ENCODE peak calls at places on chromosome 19, in six cellular contexts. I is breast epithelium, D is cardiac muscle cell, L is bronchial epithelial cell, T is A673, F is adrenal gland. B is an unnamed sample.

GRCh38 chr19:31261019-31261595 is 88.1 kb downstream of the TSHZ3 start:
- DNase-seq in I (no peak), D (no peak), L (no peak), T (no peak), F (no peak), B (no peak)

GRCh38 chr19:8526345-8527062 is 12.5 kb upstream of the ZNF414 start:
- DNase-seq in I (peak; percentile 92), D (peak; percentile 95), L (peak; percentile 72), T (peak; percentile 94), F (peak; percentile 93), B (peak; percentile 92)

GRCh38 chr19:12482505-12482886 is 2.1 kb downstream of the ZNF709 start:
- DNase-seq in I (no peak), D (no peak), L (no peak), T (no peak), F (no peak), B (no peak)

GRCh38 chr19:15780595-15781418 is 6.7 kb upstream of the OR10H5 start:
- DNase-seq in I (peak; percentile 72), D (no peak), L (no peak), T (no peak), F (no peak), B (no peak)

GRCh38 chr19:5148794-5149190 is 179.9 kb downstream of the KDM4B start:
- DNase-seq in I (no peak), D (no peak), L (no peak), T (no peak), F (peak; percentile 6), B (no peak)

GRCh38 chr19:49335784-49336481 is 727 bp downstream of the CD37 start:
- DNase-seq in I (peak; percentile 15), D (no peak), L (no peak), T (no peak), F (no peak), B (peak; percentile 54)

GRCh38 chr19:5792224-5792623 is 1.3 kb upstream of the DUS3L start:
- DNase-seq in I (no peak), D (no peak), L (no peak), T (no peak), F (no peak), B (no peak)

GRCh38 chr19:6442087-6442688 is 8.6 kb upstream of the SLC25A41 start:
- DNase-seq in I (no peak), D (no peak), L (no peak), T (no peak), F (no peak), B (no peak)

GRCh38 chr19:17687857-17688784 is at the start of gene UNC13A:
- DNase-seq in I (no peak), D (peak; percentile 59), L (no peak), T (peak; percentile 63), F (peak; percentile 57), B (no peak)

GRCh38 chr19:1956868-1957492 is 16.0 kb downstream of the CSNK1G2 start:
- DNase-seq in I (no peak), D (no peak), L (no peak), T (no peak), F (peak; percentile 87), B (no peak)

GRCh38 chr19:30449191-30449590 is 77.0 kb downstream of the ZNF536 start:
- DNase-seq in I (no peak), D (no peak), L (no peak), T (no peak), F (no peak), B (no peak)

GRCh38 chr19:40228371-40228770 is 1.9 kb upstream of the CCNP start:
- DNase-seq in I (no peak), D (no peak), L (no peak), T (no peak), F (no peak), B (no peak)

GRCh38 chr19:55549500-55550320 is 4.4 kb upstream of the SBK3 start:
- DNase-seq in I (no peak), D (peak; percentile 79), L (peak; percentile 88), T (no peak), F (no peak), B (no peak)

GRCh38 chr19:39506944-39507714 is 7.8 kb upstream of the SELENOV start:
- DNase-seq in I (no peak), D (peak; percentile 79), L (peak; percentile 44), T (peak; percentile 85), F (no peak), B (no peak)

GRCh38 chr19:41853768-41854167 is 6.3 kb upstream of the RPS19 start:
- DNase-seq in I (no peak), D (no peak), L (no peak), T (no peak), F (no peak), B (no peak)

GRCh38 chr19:294819-295686 is 3.9 kb upstream of the PLPP2 start:
- DNase-seq in I (no peak), D (peak; percentile 32), L (no peak), T (peak; percentile 49), F (no peak), B (no peak)

GRCh38 chr19:29620931-29621351 is 14.9 kb downstream of the POP4 start:
- DNase-seq in I (no peak), D (no peak), L (no peak), T (no peak), F (no peak), B (no peak)

GRCh38 chr19:30696514-30696913 is 324.3 kb downstream of the ZNF536 start:
- DNase-seq in I (no peak), D (peak; percentile 32), L (no peak), T (peak; percentile 67), F (peak; percentile 16), B (no peak)

GRCh38 chr19:29923653-29924052 is 18.4 kb upstream of the URI1 start:
- DNase-seq in I (no peak), D (no peak), L (no peak), T (no peak), F (no peak), B (no peak)

GRCh38 chr19:48672994-48673393 is at the start of gene NTN5:
- DNase-seq in I (no peak), D (no peak), L (no peak), T (no peak), F (no peak), B (no peak)

DNA sequence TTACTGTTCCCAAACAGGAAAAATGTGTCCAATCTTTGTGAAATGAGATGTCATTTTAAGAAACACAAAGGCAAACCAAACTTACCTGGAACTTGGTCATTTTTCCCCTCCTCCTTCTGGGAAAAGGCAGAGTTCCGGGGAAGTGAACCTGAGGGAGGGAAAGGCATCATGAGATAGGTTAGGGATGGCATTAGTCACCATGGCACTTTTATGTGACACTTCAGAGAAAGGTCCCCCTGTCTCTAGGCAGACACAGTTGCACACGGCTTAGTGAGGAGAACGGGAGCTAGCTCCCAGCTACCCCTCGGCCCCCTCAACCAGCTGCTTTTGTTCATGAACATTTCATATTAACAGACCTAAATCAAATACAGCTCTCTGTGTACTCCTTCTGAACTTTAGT is 1.5 kb downstream of the ZNF235 start:
- DNase-seq in I (no peak), D (no peak), L (no peak), T (no peak), F (no peak), B (no peak)
- H3K36me3 ChIP-seq in I (peaks cover 5% of the 10 kb centered on the region), D (peaks cover 28% of the 10 kb centered on the region), L (peaks cover 5% of the 10 kb centered on the region), T (peaks cover 27% of the 10 kb centered on the region), F (peaks cover 21% of the 10 kb centered on the region), B (peaks cover 43% of the 10 kb centered on the region)

GRCh38 chr19:54152878-54153524 is 6.5 kb downstream of the LENG1 start:
- DNase-seq in I (no peak), D (no peak), L (no peak), T (no peak), F (no peak), B (no peak)
- H3K36me3 ChIP-seq in I (peaks cover 4% of the 10 kb centered on the region), D (peaks cover 62% of the 10 kb centered on the region), L (peaks cover 58% of the 10 kb centered on the region), T (peaks cover 93% of the 10 kb centered on the region), F (peaks cover 100% of the 10 kb centered on the region), B (peaks cover 96% of the 10 kb centered on the region)

DNA sequence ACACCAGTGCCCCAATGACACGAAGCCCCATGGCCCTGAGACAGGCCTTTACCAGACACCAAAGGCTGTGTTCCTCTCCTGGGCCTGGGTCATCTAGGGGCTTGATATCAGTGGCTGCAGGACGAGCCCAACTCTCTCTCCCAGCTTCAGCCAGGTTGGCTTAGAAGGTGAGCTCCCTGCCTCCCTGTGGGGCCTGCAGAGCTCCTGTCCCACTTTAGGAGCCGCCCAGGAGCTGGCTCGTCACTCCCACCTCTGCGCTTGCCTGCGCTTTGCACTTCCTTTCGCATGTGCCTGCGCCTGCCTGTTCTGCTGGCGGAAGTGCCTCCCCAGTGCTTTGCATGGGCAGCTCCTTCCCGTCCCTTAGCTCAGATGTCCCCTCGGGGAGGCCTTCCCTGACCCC is 4.9 kb downstream of the CALM3 start:
- DNase-seq in I (no peak), D (no peak), L (no peak), T (no peak), F (no peak), B (peak; percentile 56)
- H3K36me3 ChIP-seq in I (no peaks in the 10 kb centered on the region), D (peaks cover 34% of the 10 kb centered on the region), L (peaks cover 40% of the 10 kb centered on the region), T (peaks cover 51% of the 10 kb centered on the region), F (peaks cover 48% of the 10 kb centered on the region), B (peaks cover 54% of the 10 kb centered on the region)

DNA sequence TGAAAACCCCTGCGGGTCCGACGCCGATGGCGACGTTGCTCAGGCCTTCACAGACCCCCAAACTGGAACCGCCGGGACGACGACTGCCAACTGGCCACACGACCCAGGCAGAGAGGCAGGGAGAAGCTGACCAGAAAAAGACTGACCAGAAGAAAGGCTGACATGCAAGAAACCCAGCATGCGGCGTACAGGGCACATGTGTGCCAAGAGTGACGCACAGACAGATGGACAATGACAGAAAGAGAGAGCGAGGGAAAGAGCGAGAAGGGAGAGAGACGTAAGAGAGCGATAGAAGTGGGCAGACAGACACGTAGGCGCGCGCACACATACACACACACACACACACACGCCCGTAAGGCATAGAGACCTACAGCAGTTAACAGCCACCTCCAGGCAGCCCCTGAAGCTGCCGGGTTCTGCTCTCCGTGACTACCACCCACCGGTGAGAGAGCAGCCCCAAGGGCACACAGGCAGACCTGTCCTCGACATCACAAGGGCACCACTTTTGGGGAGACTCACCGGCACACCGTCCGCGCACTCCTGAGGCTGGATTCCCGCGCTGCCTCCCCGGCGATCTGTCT is 67.2 kb upstream of the ZNF527 start:
- DNase-seq in I (no peak), D (no peak), L (no peak), T (no peak), F (no peak), B (no peak)
- H3K36me3 ChIP-seq in I (no peaks in the 10 kb centered on the region), D (no peaks in the 10 kb centered on the region), L (no peaks in the 10 kb centered on the region), T (no peaks in the 10 kb centered on the region), F (no peaks in the 10 kb centered on the region), B (no peaks in the 10 kb centered on the region)

GRCh38 chr19:36142496-36142895 is 2.6 kb downstream of the CAPNS1 start:
- DNase-seq in I (no peak), D (no peak), L (no peak), T (no peak), F (no peak), B (no peak)
- H3K36me3 ChIP-seq in I (peaks cover 5% of the 10 kb centered on the region), D (peaks cover 37% of the 10 kb centered on the region), L (peaks cover 40% of the 10 kb centered on the region), T (peaks cover 40% of the 10 kb centered on the region), F (peaks cover 58% of the 10 kb centered on the region), B (peaks cover 55% of the 10 kb centered on the region)

GRCh38 chr19:3157096-3157845 is 21.3 kb upstream of the S1PR4 start:
- DNase-seq in I (no peak), D (no peak), L (no peak), T (no peak), F (no peak), B (no peak)
- H3K36me3 ChIP-seq in I (no peaks in the 10 kb centered on the region), D (no peaks in the 10 kb centered on the region), L (peaks cover 27% of the 10 kb centered on the region), T (no peaks in the 10 kb centered on the region), F (no peaks in the 10 kb centered on the region), B (no peaks in the 10 kb centered on the region)

GRCh38 chr19:34375598-34375997 is 10.6 kb downstream of the GPI start:
- DNase-seq in I (no peak), D (peak; percentile 48), L (no peak), T (no peak), F (no peak), B (no peak)
- H3K36me3 ChIP-seq in I (peaks cover 5% of the 10 kb centered on the region), D (peaks cover 63% of the 10 kb centered on the region), L (peaks cover 37% of the 10 kb centered on the region), T (peaks cover 64% of the 10 kb centered on the region), F (peaks cover 95% of the 10 kb centered on the region), B (peaks cover 69% of the 10 kb centered on the region)

GRCh38 chr19:10173527-10173926 is 21.2 kb downstream of the DNMT1 start:
- DNase-seq in I (no peak), D (peak; percentile 45), L (peak; percentile 26), T (no peak), F (no peak), B (no peak)
- H3K36me3 ChIP-seq in I (no peaks in the 10 kb centered on the region), D (peaks cover 35% of the 10 kb centered on the region), L (peaks cover 10% of the 10 kb centered on the region), T (peaks cover 80% of the 10 kb centered on the region), F (peaks cover 71% of the 10 kb centered on the region), B (peaks cover 73% of the 10 kb centered on the region)

B was measured in ascending aorta.